ENCODE peak calls at places on chromosomes 6 and 20, in six cellular contexts. H, A, V, K, U and M are unnamed samples.

GRCh38 chr6:48567016-48567415 is 456.0 kb upstream of the PTCHD4 start:
- DNase-seq in H (no peak), A (peak; percentile 34), V (no peak), K (no peak), U (no peak), M (no peak)

GRCh38 chr20:25624500-25624939 is 706 bp upstream of the NANP start:
- DNase-seq in H (no peak), A (no peak), V (no peak), K (no peak), U (peak; percentile 62), M (no peak)

GRCh38 chr20:32608664-32609015 is 23.5 kb upstream of the NOL4L start:
- DNase-seq in H (no peak), A (no peak), V (no peak), K (no peak), U (no peak), M (no peak)

GRCh38 chr6:25175216-25175615 is 104.0 kb upstream of the CARMIL1 start:
- DNase-seq in H (no peak), A (no peak), V (no peak), K (no peak), U (no peak), M (no peak)

GRCh38 chr6:6008114-6008647 is 1.5 kb upstream of the NRN1 start:
- DNase-seq in H (no peak), A (no peak), V (no peak), K (no peak), U (no peak), M (no peak)

GRCh38 chr6:144931172-144932035 is 646.3 kb downstream of the UTRN start:
- DNase-seq in H (no peak), A (peak; percentile 11), V (no peak), K (peak; percentile 35), U (no peak), M (peak; percentile 52)

GRCh38 chr6:4899249-4899648 is 104.6 kb downstream of the RPP40 start:
- DNase-seq in H (no peak), A (no peak), V (no peak), K (no peak), U (no peak), M (no peak)

GRCh38 chr20:48723308-48724264 is 104.2 kb downstream of the PREX1 start:
- DNase-seq in H (no peak), A (no peak), V (no peak), K (peak; percentile 83), U (no peak), M (no peak)

GRCh38 chr20:49999329-49999728 is 16.5 kb downstream of the SNAI1 start:
- DNase-seq in H (no peak), A (no peak), V (no peak), K (no peak), U (no peak), M (no peak)

GRCh38 chr6:49606696-49607390 is 29.8 kb downstream of the RHAG start:
- DNase-seq in H (no peak), A (peak; percentile 84), V (no peak), K (no peak), U (no peak), M (peak; percentile 35)

GRCh38 chr20:39264506-39265172 is 302.5 kb downstream of the DHX35 start:
- DNase-seq in H (no peak), A (peak; percentile 50), V (peak; percentile 76), K (peak; percentile 62), U (peak; percentile 58), M (peak; percentile 35)

GRCh38 chr6:150366118-150366778 is 2.6 kb upstream of the IYD start:
- DNase-seq in H (no peak), A (no peak), V (no peak), K (no peak), U (no peak), M (no peak)

GRCh38 chr6:101683884-101684283 is 290.4 kb downstream of the GRIK2 start:
- DNase-seq in H (no peak), A (no peak), V (no peak), K (no peak), U (no peak), M (no peak)

GRCh38 chr6:30322527-30323501 is 3.9 kb upstream of the TRIM39 start:
- DNase-seq in H (no peak), A (no peak), V (no peak), K (no peak), U (no peak), M (no peak)

GRCh38 chr20:58352454-58352853 is 36.6 kb upstream of the VAPB start:
- DNase-seq in H (no peak), A (no peak), V (no peak), K (no peak), U (no peak), M (no peak)

GRCh38 chr6:168722397-168722796 is 281.4 kb downstream of the SMOC2 start:
- DNase-seq in H (no peak), A (no peak), V (no peak), K (no peak), U (no peak), M (no peak)

GRCh38 chr20:52847029-52847660 is 125.0 kb upstream of the TSHZ2 start:
- DNase-seq in H (no peak), A (no peak), V (no peak), K (no peak), U (no peak), M (no peak)

GRCh38 chr20:35511814-35512420 is 17.5 kb downstream of the C20orf173 start:
- DNase-seq in H (no peak), A (peak; percentile 35), V (no peak), K (peak; percentile 40), U (no peak), M (peak; percentile 30)

GRCh38 chr6:40325791-40326190 is 261.4 kb downstream of the LRFN2 start:
- DNase-seq in H (no peak), A (no peak), V (no peak), K (no peak), U (no peak), M (no peak)

GRCh38 chr6:759729-760128 is 66.8 kb upstream of the EXOC2 start:
- DNase-seq in H (no peak), A (no peak), V (no peak), K (no peak), U (no peak), M (no peak)

GRCh38 chr6:138592698-138593097 is 93.4 kb upstream of the NHSL1 start:
- DNase-seq in H (no peak), A (no peak), V (no peak), K (no peak), U (no peak), M (no peak)

GRCh38 chr6:39686980-39687379 is 38.2 kb downstream of the KIF6 start:
- DNase-seq in H (no peak), A (no peak), V (no peak), K (no peak), U (no peak), M (no peak)

GRCh38 chr6:90197854-90198496 is 98.7 kb downstream of the BACH2 start:
- DNase-seq in H (no peak), A (no peak), V (no peak), K (no peak), U (no peak), M (no peak)

GRCh38 chr6:15036690-15037245 is 209.1 kb upstream of the JARID2 start:
- DNase-seq in H (no peak), A (no peak), V (no peak), K (peak; percentile 39), U (no peak), M (no peak)

GRCh38 chr20:39897058-39897457 is 792.0 kb downstream of the MAFB start:
- DNase-seq in H (no peak), A (peak; percentile 88), V (no peak), K (no peak), U (no peak), M (no peak)

GRCh38 chr6:100257661-100258395 is 206.9 kb downstream of the SIM1 start:
- DNase-seq in H (no peak), A (peak; percentile 66), V (no peak), K (no peak), U (no peak), M (no peak)

GRCh38 chr6:26020291-26020982 is 57.8 kb downstream of the TRIM38 start:
- DNase-seq in H (peak; percentile 51), A (peak; percentile 86), V (peak; percentile 70), K (peak; percentile 88), U (peak; percentile 85), M (peak; percentile 90)

GRCh38 chr20:43843096-43843964 is 71.3 kb upstream of the TOX2 start:
- DNase-seq in H (no peak), A (peak; percentile 42), V (no peak), K (no peak), U (no peak), M (peak; percentile 11)

GRCh38 chr6:47626782-47627181 is 71.6 kb upstream of the ADGRF4 start:
- DNase-seq in H (no peak), A (no peak), V (no peak), K (no peak), U (no peak), M (no peak)